ENCODE peak calls at places on chromosomes 4 and X, in six cellular contexts. E is adipocyte; K is activated T-cell treated with anti-CD3 and anti-CD28 coated beads, Interleukin-2, amount 50 U/mL, for 48 hours; T is naive B cell; A is NCI-H510A; U is ACHN. X is an unnamed sample.
A peak's percentile ranks its signal among the peaks of the same experiment; 100 is the strongest.

GRCh38 chrX:19152762-19153161 is 30.5 kb upstream of the ADGRG2 start:
- DNase-seq in E (no peak), T (no peak), K (no peak), A (no peak), U (no peak), X (no peak)

GRCh38 chr4:42347076-42347475 is 50.2 kb upstream of the SHISA3 start:
- DNase-seq in K (no peak), U (no peak), E (no peak), A (no peak), T (no peak), X (no peak)

GRCh38 chr4:73607375-73608026 is 12.7 kb downstream of the RASSF6 start:
- DNase-seq in A (no peak), E (no peak), K (no peak), T (no peak), U (no peak), X (peak; percentile 29)

GRCh38 chrX:7486502-7486901 is 338.5 kb upstream of the PUDP start:
- DNase-seq in T (no peak), K (no peak), U (no peak), A (no peak), E (no peak), X (no peak)

GRCh38 chr4:173212379-173212778 is 43.8 kb downstream of the GALNT7 start:
- DNase-seq in U (peak; percentile 35), A (no peak), T (no peak), E (no peak), K (no peak), X (no peak)

GRCh38 chr4:950136-951020 is 18.1 kb downstream of the TMEM175 start:
- DNase-seq in E (no peak), K (no peak), A (no peak), U (no peak), T (no peak), X (no peak)

GRCh38 chr4:1193206-1194027 is 21.0 kb upstream of the SPON2 start:
- DNase-seq in E (no peak), T (no peak), A (no peak), U (no peak), K (peak; percentile 13), X (no peak)

GRCh38 chrX:70762285-70762684 is 146.2 kb downstream of the TEX11 start:
- DNase-seq in T (no peak), K (no peak), A (no peak), E (no peak), U (no peak), X (peak; percentile 4)

GRCh38 chr4:187478292-187479205 is 517.0 kb upstream of the ZFP42 start:
- DNase-seq in E (peak; percentile 89), K (no peak), U (no peak), T (no peak), A (no peak), X (peak; percentile 38)

GRCh38 chrX:95040104-95040503 is 1366.1 kb downstream of the FAM133A start:
- DNase-seq in T (no peak), A (no peak), K (no peak), E (no peak), U (no peak), X (no peak)

GRCh38 chr4:139532951-139533350 is 23.1 kb downstream of the SETD7 start:
- DNase-seq in E (no peak), T (no peak), A (peak; percentile 11), U (no peak), K (no peak), X (no peak)

GRCh38 chr4:181264908-181265307 is 978.3 kb upstream of the TENM3 start:
- DNase-seq in T (no peak), A (no peak), U (no peak), K (no peak), E (no peak), X (no peak)

GRCh38 chr4:26964512-26964911 is 103.9 kb downstream of the STIM2 start:
- DNase-seq in K (no peak), E (peak; percentile 11), T (no peak), A (no peak), U (no peak), X (no peak)

GRCh38 chrX:9530848-9531274 is 66.0 kb downstream of the TBL1X start:
- DNase-seq in A (peak; percentile 57), T (peak; percentile 56), K (peak; percentile 48), E (peak; percentile 87), U (peak; percentile 86), X (peak; percentile 70)

GRCh38 chrX:115068896-115069295 is 51.5 kb upstream of the IL13RA2 start:
- DNase-seq in U (no peak), T (no peak), A (no peak), K (no peak), E (no peak), X (no peak)

GRCh38 chrX:11143931-11144678 is 33.0 kb downstream of the HCCS start:
- DNase-seq in E (peak; percentile 89), T (peak; percentile 57), A (peak; percentile 38), K (peak; percentile 49), U (peak; percentile 69), X (peak; percentile 77)

GRCh38 chrX:132837126-132837525 is 121.3 kb downstream of the HS6ST2 start:
- DNase-seq in U (peak; percentile 0), E (no peak), K (no peak), T (no peak), A (no peak), X (no peak)

GRCh38 chr4:117623321-117623720 is 411.0 kb upstream of the NDST3 start:
- DNase-seq in T (no peak), U (no peak), E (no peak), K (no peak), A (no peak), X (no peak)

GRCh38 chr4:891747-892146 is 40.4 kb downstream of the GAK start:
- DNase-seq in U (peak; percentile 19), K (peak; percentile 39), T (no peak), E (no peak), A (no peak), X (no peak)

GRCh38 chr4:122591196-122591595 is 29.7 kb downstream of the IL21 start:
- DNase-seq in T (no peak), A (no peak), E (no peak), K (no peak), U (no peak), X (no peak)

GRCh38 chr4:89283226-89283974 is 24.2 kb downstream of the GPRIN3 start:
- DNase-seq in A (no peak), E (peak; percentile 52), T (no peak), K (no peak), U (no peak), X (peak; percentile 74)

GRCh38 chr4:136967069-136967468 is 565.2 kb downstream of the PCDH18 start:
- DNase-seq in U (no peak), T (no peak), K (no peak), A (no peak), E (no peak), X (peak; percentile 9)

GRCh38 chr4:187666634-187667033 is 328.9 kb upstream of the ZFP42 start:
- DNase-seq in U (no peak), A (no peak), E (peak; percentile 19), K (no peak), T (no peak), X (no peak)

GRCh38 chr4:139392797-139393196 is 61.1 kb upstream of the RAB33B start:
- DNase-seq in E (no peak), U (no peak), T (no peak), K (no peak), A (no peak), X (no peak)

GRCh38 chrX:133045986-133046385 is 50.9 kb downstream of the USP26 start:
- DNase-seq in A (no peak), T (no peak), K (no peak), U (peak; percentile 26), E (peak; percentile 60), X (no peak)

GRCh38 chrX:40007136-40007535 is 90.6 kb downstream of the BCOR start:
- DNase-seq in K (no peak), E (no peak), U (no peak), A (no peak), T (no peak), X (no peak)

GRCh38 chrX:117510453-117510852 is 606.2 kb downstream of the KLHL13 start:
- DNase-seq in K (no peak), U (peak; percentile 0), T (no peak), A (no peak), E (no peak), X (no peak)

GRCh38 chr4:7777017-7777710 is 162.5 kb downstream of the AFAP1 start:
- DNase-seq in A (no peak), K (no peak), T (no peak), E (no peak), U (no peak), X (no peak)

GRCh38 chr4:107035711-107036601 is at the start of gene DKK2:
- DNase-seq in E (peak; percentile 72), U (peak; percentile 8), T (no peak), A (no peak), K (peak; percentile 19), X (no peak)

GRCh38 chrX:313546-313945 is 5.0 kb downstream of the GTPBP6 start:
- DNase-seq in E (no peak), A (no peak), T (no peak), K (no peak), U (no peak), X (no peak)

GRCh38 chr4:185709802-185710486 is 102.0 kb downstream of the SORBS2 start:
- DNase-seq in K (no peak), A (no peak), U (no peak), E (peak; percentile 69), T (no peak), X (no peak)

GRCh38 chrX:152635941-152636340 is 1.8 kb upstream of the GABRQ start:
- DNase-seq in K (no peak), T (no peak), A (peak; percentile 33), U (peak; percentile 9), E (peak; percentile 76), X (peak; percentile 24)

X was measured in A549.